ENCODE peak calls at places on chromosomes 4 and X, in six cellular contexts. F is T-helper 2 cell; K is NCI-H345; V is mucosa of descending colon; A is stimulated activated CD4-positive, alpha-beta T cell treated with anti-CD3 and anti-CD28 coated beads, Interleukin-1b, Interleukin-23, amount 100 ng/mL, for 48 hours; L is mesendoderm. R is an unnamed sample.
A peak's percentile ranks its signal among the peaks of the same experiment; 100 is the strongest.

GRCh38 chr4:8600266-8600665 is 7.7 kb downstream of the CPZ start:
- DNase-seq in F (no peak), K (no peak), V (no peak), A (no peak), L (no peak), R (no peak)

GRCh38 chrX:9682456-9682855 is 83.2 kb downstream of the GPR143 start:
- DNase-seq in F (no peak), K (no peak), V (peak; percentile 51), A (no peak), L (peak; percentile 40), R (peak; percentile 3)

GRCh38 chr4:609400-610050 is 15.8 kb upstream of the PDE6B start:
- DNase-seq in F (no peak), K (no peak), V (no peak), A (no peak), L (no peak), R (peak; percentile 24)

GRCh38 chrX:20056704-20057103 is 60.0 kb downstream of the MAP7D2 start:
- DNase-seq in F (no peak), K (peak; percentile 73), V (no peak), A (no peak), L (peak; percentile 12), R (no peak)

GRCh38 chr4:98226396-98226795 is 34.8 kb upstream of the RAP1GDS1 start:
- DNase-seq in F (no peak), K (no peak), V (no peak), A (no peak), L (no peak), R (peak; percentile 24)

GRCh38 chr4:39037491-39037825 is 5.2 kb upstream of the TMEM156 start:
- DNase-seq in F (no peak), K (no peak), V (no peak), A (no peak), L (no peak), R (no peak)

GRCh38 chr4:89757154-89757723 is 79.7 kb downstream of the SNCA start:
- DNase-seq in F (no peak), K (peak; percentile 3), V (no peak), A (no peak), L (no peak), R (peak; percentile 16)

GRCh38 chrX:153934473-153935325 is at the start of gene NAA10:
- DNase-seq in F (peak; percentile 41), K (peak; percentile 82), V (peak; percentile 71), A (peak; percentile 53), L (peak; percentile 73), R (peak; percentile 74)

GRCh38 chr4:153294631-153295030 is 49.9 kb upstream of the MND1 start:
- DNase-seq in F (no peak), K (no peak), V (no peak), A (no peak), L (no peak), R (peak; percentile 87)

GRCh38 chr4:112522389-112522788 is 6.4 kb upstream of the NEUROG2 start:
- DNase-seq in F (no peak), K (no peak), V (no peak), A (no peak), L (no peak), R (no peak)

GRCh38 chr4:77564231-77564630 is 41.4 kb upstream of the CXCL13 start:
- DNase-seq in F (no peak), K (peak; percentile 2), V (peak; percentile 28), A (no peak), L (no peak), R (peak; percentile 21)

GRCh38 chr4:55543858-55544257 is 2.9 kb downstream of the CLOCK start:
- DNase-seq in F (no peak), K (no peak), V (no peak), A (no peak), L (peak; percentile 17), R (no peak)

GRCh38 chrX:18146954-18147353 is 73.7 kb downstream of the BEND2 start:
- DNase-seq in F (no peak), K (no peak), V (peak; percentile 24), A (peak; percentile 2), L (peak; percentile 59), R (peak; percentile 9)

GRCh38 chrX:45347877-45348675 is 147.4 kb upstream of the DIPK2B start:
- DNase-seq in F (no peak), K (no peak), V (no peak), A (no peak), L (no peak), R (no peak)

GRCh38 chr4:76200771-76201224 is 12.8 kb downstream of the SCARB2 start:
- DNase-seq in F (no peak), K (peak; percentile 66), V (peak; percentile 79), A (peak; percentile 36), L (peak; percentile 34), R (no peak)

GRCh38 chr4:151356510-151356909 is 31.1 kb upstream of the SH3D19 start:
- DNase-seq in F (no peak), K (no peak), V (no peak), A (no peak), L (no peak), R (no peak)

GRCh38 chr4:147865926-147866325 is 134.0 kb downstream of the ARHGAP10 start:
- DNase-seq in F (no peak), K (no peak), V (no peak), A (no peak), L (peak; percentile 18), R (no peak)

GRCh38 chr4:145195167-145195952 is 15.0 kb upstream of the OTUD4 start:
- DNase-seq in F (no peak), K (no peak), V (no peak), A (no peak), L (peak; percentile 63), R (peak; percentile 41)

GRCh38 chr4:47002593-47002992 is 9.2 kb upstream of the GABRA4 start:
- DNase-seq in F (no peak), K (no peak), V (no peak), A (no peak), L (no peak), R (no peak)

GRCh38 chr4:5611656-5612187 is 96.6 kb downstream of the EVC2 start:
- DNase-seq in F (no peak), K (no peak), V (no peak), A (no peak), L (peak; percentile 24), R (no peak)

GRCh38 chrX:119238557-119238956 is 2.5 kb downstream of the PGRMC1 start:
- DNase-seq in F (no peak), K (no peak), V (no peak), A (no peak), L (no peak), R (no peak)

GRCh38 chr4:181008164-181008563 is 1235.0 kb upstream of the TENM3 start:
- DNase-seq in F (no peak), K (no peak), V (no peak), A (no peak), L (no peak), R (no peak)

GRCh38 chrX:132216806-132217202 is 2.4 kb downstream of the RAP2C start:
- DNase-seq in F (no peak), K (peak; percentile 41), V (no peak), A (peak; percentile 10), L (no peak), R (no peak)

GRCh38 chr4:133483600-133484246 is 334.6 kb downstream of the PCDH10 start:
- DNase-seq in F (no peak), K (no peak), V (peak; percentile 3), A (no peak), L (peak; percentile 90), R (no peak)

GRCh38 chr4:57077550-57078311 is 32.5 kb downstream of the IGFBP7 start:
- DNase-seq in F (no peak), K (no peak), V (no peak), A (no peak), L (peak; percentile 95), R (no peak)

GRCh38 chr4:177596035-177596434 is 153.8 kb upstream of the AGA start:
- DNase-seq in F (no peak), K (no peak), V (no peak), A (peak; percentile 52), L (peak; percentile 91), R (no peak)

GRCh38 chr4:27668001-27668400 is 807.4 kb downstream of the STIM2 start:
- DNase-seq in F (no peak), K (no peak), V (no peak), A (no peak), L (no peak), R (no peak)

GRCh38 chr4:95084584-95084983 is 326.8 kb downstream of the BMPR1B start:
- DNase-seq in F (no peak), K (no peak), V (no peak), A (no peak), L (no peak), R (peak; percentile 77)

R was measured in T47D.